ENCODE peak calls at places on chromosomes 3 and 15, in five cellular contexts. U is left ventricle myocardium inferior, P is esophagus squamous epithelium, H is neural progenitor cell, L is Panc1. E is an unnamed sample.

GRCh38 chr15:59843609-59844008 is 154.5 kb upstream of the BNIP2 start:
- DNase-seq in U (no peak), P (no peak), H (no peak), L (no peak), E (no peak)

GRCh38 chr3:186691676-186692075 is 25.5 kb upstream of the KNG1 start:
- DNase-seq in U (no peak), P (no peak), H (no peak), L (no peak), E (no peak)

GRCh38 chr3:71753716-71754609 is at the start of gene GPR27:
- DNase-seq in U (peak), P (no peak), H (peak), L (no peak), E (no peak)

GRCh38 chr3:105254154-105254553 is 112.6 kb upstream of the ALCAM start:
- DNase-seq in U (no peak), P (no peak), H (no peak), L (no peak), E (no peak)

GRCh38 chr15:65054333-65055200 is 9.4 kb downstream of the SLC51B start:
- DNase-seq in U (peak), P (no peak), H (peak), L (no peak), E (no peak)

GRCh38 chr15:65184305-65184943 is 718 bp downstream of the CLPX start:
- DNase-seq in U (peak), P (no peak), H (peak), L (no peak), E (peak)

GRCh38 chr3:73056365-73057150 is 4.9 kb upstream of the EBLN2 start:
- DNase-seq in U (no peak), P (no peak), H (peak), L (peak), E (no peak)

GRCh38 chr3:146680602-146681001 is 75.5 kb upstream of the PLSCR5 start:
- DNase-seq in U (no peak), P (no peak), H (no peak), L (no peak), E (no peak)

GRCh38 chr15:57732526-57733331 is 26.2 kb downstream of the POLR2M start:
- DNase-seq in U (peak), P (no peak), H (peak), L (peak), E (no peak)

GRCh38 chr3:65146149-65146548 is 458.3 kb upstream of the ADAMTS9 start:
- DNase-seq in U (no peak), P (no peak), H (peak), L (no peak), E (no peak)

GRCh38 chr3:15331606-15332404 is 581 bp downstream of the SH3BP5 start:
- DNase-seq in U (peak), P (no peak), H (peak), L (no peak), E (peak)

GRCh38 chr3:37506968-37507535 is 332.7 kb upstream of the LRRFIP2 start:
- DNase-seq in U (no peak), P (no peak), H (no peak), L (no peak), E (no peak)

GRCh38 chr15:40743921-40744809 is 10.9 kb downstream of the RMDN3 start:
- DNase-seq in U (no peak), P (no peak), H (no peak), L (no peak), E (no peak)

GRCh38 chr15:71659730-71660067 is 150.7 kb upstream of the NR2E3 start:
- DNase-seq in U (no peak), P (no peak), H (no peak), L (no peak), E (no peak)

GRCh38 chr3:40780801-40781406 is 256.1 kb downstream of the ZNF621 start:
- DNase-seq in U (peak), P (no peak), H (no peak), L (no peak), E (no peak)

GRCh38 chr3:188052229-188052965 is 101.6 kb upstream of the LPP start:
- DNase-seq in U (peak), P (no peak), H (peak), L (no peak), E (peak)

GRCh38 chr3:37703633-37704032 is 158.0 kb upstream of the CTDSPL start:
- DNase-seq in U (no peak), P (no peak), H (no peak), L (no peak), E (no peak)

GRCh38 chr3:12345584-12346494 is 57.0 kb downstream of the PPARG start:
- DNase-seq in U (no peak), P (no peak), H (no peak), L (no peak), E (no peak)

GRCh38 chr3:49869525-49870126 is at the start of gene CAMKV:
- DNase-seq in U (no peak), P (no peak), H (peak), L (no peak), E (no peak)

GRCh38 chr3:158330820-158331219 is 220.9 kb downstream of the RSRC1 start:
- DNase-seq in U (no peak), P (no peak), H (no peak), L (no peak), E (no peak)

GRCh38 chr15:69328739-69329138 is 30.0 kb downstream of the PAQR5 start:
- DNase-seq in U (no peak), P (no peak), H (no peak), L (no peak), E (no peak)

GRCh38 chr3:179071161-179071568 is 444 bp downstream of the ZMAT3 start:
- DNase-seq in U (no peak), P (no peak), H (no peak), L (no peak), E (no peak)

GRCh38 chr15:41796457-41796856 is 22.2 kb downstream of the MAPKBP1 start:
- DNase-seq in U (no peak), P (no peak), H (no peak), L (no peak), E (no peak)

GRCh38 chr3:134838599-134838998 is 43.5 kb downstream of the EPHB1 start:
- DNase-seq in U (no peak), P (no peak), H (no peak), L (no peak), E (no peak)

GRCh38 chr3:67529915-67530314 is 124.5 kb downstream of the SUCLG2 start:
- DNase-seq in U (no peak), P (no peak), H (no peak), L (no peak), E (no peak)

GRCh38 chr15:36917411-36918267 is 182.7 kb downstream of the MEIS2 start:
- DNase-seq in U (no peak), P (no peak), H (no peak), L (no peak), E (no peak)

GRCh38 chr15:48644827-48645557 is 517 bp downstream of the FBN1 start:
- DNase-seq in U (peak), P (no peak), H (peak), L (no peak), E (peak)

GRCh38 chr3:15367059-15367458 is 34.7 kb upstream of the SH3BP5 start:
- DNase-seq in U (no peak), P (no peak), H (no peak), L (no peak), E (no peak)

GRCh38 chr3:68467465-68467864 is 464.9 kb downstream of the TAFA4 start:
- DNase-seq in U (no peak), P (no peak), H (no peak), L (no peak), E (no peak)

GRCh38 chr3:72338942-72339749 is 509.1 kb downstream of the SHQ1 start:
- DNase-seq in U (peak), P (no peak), H (no peak), L (peak), E (peak)

GRCh38 chr15:48781002-48781401 is 29.9 kb downstream of the CEP152 start:
- DNase-seq in U (no peak), P (no peak), H (no peak), L (no peak), E (no peak)

GRCh38 chr3:157832588-157832987 is 273.6 kb downstream of the SHOX2 start:
- DNase-seq in U (no peak), P (no peak), H (no peak), L (no peak), E (no peak)

GRCh38 chr3:72274511-72275295 is 489.8 kb upstream of the PROK2 start:
- DNase-seq in U (peak), P (no peak), H (no peak), L (no peak), E (no peak)

GRCh38 chr3:190204200-190204599 is 83.5 kb upstream of the P3H2 start:
- DNase-seq in U (no peak), P (no peak), H (no peak), L (no peak), E (no peak)
- H3K4me3 ChIP-seq in U (no peak), P (no peak), H (no peak), L (no peak), E (no peak)

GRCh38 chr3:172241385-172241784 is 202.0 kb downstream of the FNDC3B start:
- DNase-seq in U (no peak), P (no peak), H (no peak), L (no peak), E (no peak)

GRCh38 chr3:172235698-172236097 is 196.3 kb downstream of the FNDC3B start:
- DNase-seq in U (no peak), P (no peak), H (no peak), L (no peak), E (no peak)

GRCh38 chr3:172239218-172239738 is 199.9 kb downstream of the FNDC3B start:
- DNase-seq in U (no peak), P (no peak), H (no peak), L (no peak), E (no peak)

GRCh38 chr3:172233474-172234277 is 194.3 kb downstream of the FNDC3B start:
- DNase-seq in U (no peak), P (no peak), H (no peak), L (no peak), E (no peak)

GRCh38 chr3:172237121-172237742 is 197.9 kb downstream of the FNDC3B start:
- DNase-seq in U (no peak), P (no peak), H (no peak), L (no peak), E (no peak)
- H3K27ac ChIP-seq in U (no peak), P (no peak), H (no peak), L (no peak), E (no peak)

GRCh38 chr3:119205209-119205608 is 31.8 kb downstream of the UPK1B start:
- DNase-seq in U (no peak), P (no peak), H (no peak), L (no peak), E (no peak)

GRCh38 chr3:119211193-119211592 is 29.5 kb downstream of the B4GALT4 start:
- DNase-seq in U (no peak), P (no peak), H (no peak), L (no peak), E (no peak)

GRCh38 chr3:119205685-119206084 is 32.3 kb downstream of the UPK1B start:
- DNase-seq in U (no peak), P (no peak), H (no peak), L (no peak), E (no peak)

GRCh38 chr3:119207512-119207875 is 33.2 kb downstream of the B4GALT4 start:
- DNase-seq in U (no peak), P (no peak), H (no peak), L (no peak), E (no peak)

DNA sequence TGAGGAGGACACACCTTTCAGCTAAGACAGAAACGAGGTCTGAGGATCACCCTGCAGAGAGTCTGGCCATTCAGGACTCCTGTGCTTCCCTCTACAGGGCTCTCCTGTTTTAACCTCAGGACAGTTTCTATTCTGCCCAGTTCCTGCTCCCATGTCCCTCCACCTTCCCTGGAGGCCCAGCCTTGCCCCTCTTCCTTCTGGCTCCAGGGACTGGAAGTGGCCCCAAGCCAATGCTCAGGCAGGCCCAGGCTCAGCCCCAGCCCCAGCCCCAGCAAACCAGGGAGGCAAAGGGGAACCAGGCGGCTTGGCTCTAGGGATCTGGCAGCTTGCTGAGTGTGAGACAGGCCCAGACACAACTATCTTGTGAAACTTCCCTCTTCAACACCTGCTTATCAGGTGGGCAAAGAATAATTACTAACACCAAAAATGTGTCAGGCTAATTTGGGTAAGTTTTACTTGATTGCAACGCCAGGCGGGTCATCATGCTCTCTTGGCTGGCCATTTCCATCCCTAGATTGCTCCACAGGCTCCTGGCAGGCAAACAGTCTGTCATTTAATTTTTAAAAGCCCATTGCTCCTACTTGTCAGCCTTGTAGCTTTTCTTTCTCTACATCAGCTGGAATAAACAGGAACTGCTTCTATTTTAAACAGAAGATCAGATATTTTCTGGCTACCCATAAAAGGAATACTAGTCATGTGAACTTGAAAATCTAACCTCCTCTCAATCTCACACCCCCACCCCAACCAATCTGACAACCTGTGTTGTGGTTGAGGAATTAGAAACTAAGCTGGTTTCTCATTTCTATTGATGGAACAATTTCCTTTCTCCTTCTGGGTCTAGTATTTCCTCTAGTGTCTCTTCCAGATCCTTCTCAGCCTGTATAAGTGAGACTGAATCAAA is 33.5 kb downstream of the UPK1B start:
- DNase-seq in U (no peak), P (no peak), H (peak), L (no peak), E (no peak)
- TF ChIP-seq CTCF in U (no peak), P (peak), H (no peak), L (peak), E (no peak)

DNA sequence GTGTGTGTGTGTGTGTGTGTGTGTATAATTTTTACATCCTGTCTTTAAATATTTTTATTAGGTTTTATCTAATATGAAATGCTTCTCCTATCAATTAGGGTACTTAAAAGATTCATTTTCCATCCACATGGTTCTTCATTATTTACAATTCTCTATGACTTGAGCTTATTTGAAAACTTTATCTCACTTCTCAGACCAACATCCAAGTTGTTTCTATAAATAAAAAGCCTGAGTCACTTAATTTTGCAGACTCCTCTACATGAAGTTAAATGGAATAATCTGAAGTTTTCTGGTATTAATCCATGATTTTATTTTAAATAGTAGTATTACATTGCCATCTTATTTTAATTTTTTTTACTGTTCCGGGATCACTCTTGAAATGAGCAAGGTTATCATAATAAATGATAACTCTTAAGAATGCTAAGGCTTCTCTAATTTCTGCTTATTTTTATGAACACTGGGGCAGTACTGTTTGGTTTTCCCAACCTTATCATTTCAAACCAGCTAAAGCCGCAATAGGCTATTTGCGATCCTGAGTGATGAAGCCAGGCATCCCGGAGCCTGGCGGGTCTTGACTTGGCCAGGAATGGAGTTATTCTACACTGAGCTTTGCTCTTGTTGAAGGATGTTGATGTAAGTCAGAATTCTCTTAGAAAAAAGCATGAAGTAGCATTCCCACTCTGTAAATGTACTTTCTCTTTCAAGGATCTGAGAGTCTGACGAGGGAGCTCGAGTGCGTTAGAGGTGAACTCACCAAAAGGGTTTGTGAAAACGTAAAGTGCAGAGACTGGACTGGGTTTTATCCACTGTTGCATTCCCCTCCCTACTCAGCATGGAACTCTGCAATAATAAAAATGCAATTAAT is 220.2 kb upstream of the LRTM1 start:
- DNase-seq in U (no peak), P (no peak), H (no peak), L (no peak), E (no peak)
- H3K4me3 ChIP-seq in U (peak), P (no peak), H (no peak), L (no peak), E (peak)

DNA sequence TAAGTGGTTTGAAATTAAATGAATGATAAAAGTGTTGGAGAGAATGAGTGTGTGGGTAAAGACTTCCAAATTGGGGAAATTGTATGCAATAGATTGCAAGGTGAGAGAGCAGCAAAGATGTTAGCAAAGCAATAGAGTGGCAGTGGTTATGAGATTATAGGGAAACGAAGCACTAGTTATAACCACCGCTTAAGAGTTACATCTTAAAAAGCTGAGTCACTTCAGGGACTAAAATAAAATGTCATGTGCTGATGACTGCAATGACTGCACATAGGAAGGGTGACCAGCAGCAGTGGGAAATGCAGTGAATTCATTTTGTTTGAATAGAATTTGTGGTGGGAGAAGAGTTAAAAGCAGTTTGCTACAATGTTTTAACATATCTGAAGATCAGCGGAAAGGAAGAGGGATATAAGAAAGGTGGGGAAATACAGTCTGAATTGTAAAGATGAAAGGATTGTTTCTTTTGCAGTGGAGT is 127.3 kb downstream of the RAP2B start:
- DNase-seq in U (no peak), P (no peak), H (no peak), L (no peak), E (no peak)
- H3K27ac ChIP-seq in U (peak), P (no peak), H (no peak), L (no peak), E (no peak)

GRCh38 chr3:42655980-42656679 is 2.6 kb downstream of the ZBTB47 start:
- DNase-seq in U (no peak), P (no peak), H (no peak), L (no peak), E (peak)

GRCh38 chr3:42653303-42653559 is 266 bp upstream of the ZBTB47 start:
- DNase-seq in U (no peak), P (no peak), H (no peak), L (no peak), E (no peak)

GRCh38 chr3:42653560-42654330 is at the start of gene ZBTB47:
- DNase-seq in U (peak), P (no peak), H (peak), L (no peak), E (peak)

GRCh38 chr3:42655331-42655888 is 1.9 kb downstream of the ZBTB47 start:
- DNase-seq in U (no peak), P (no peak), H (peak), L (no peak), E (peak)

DNA sequence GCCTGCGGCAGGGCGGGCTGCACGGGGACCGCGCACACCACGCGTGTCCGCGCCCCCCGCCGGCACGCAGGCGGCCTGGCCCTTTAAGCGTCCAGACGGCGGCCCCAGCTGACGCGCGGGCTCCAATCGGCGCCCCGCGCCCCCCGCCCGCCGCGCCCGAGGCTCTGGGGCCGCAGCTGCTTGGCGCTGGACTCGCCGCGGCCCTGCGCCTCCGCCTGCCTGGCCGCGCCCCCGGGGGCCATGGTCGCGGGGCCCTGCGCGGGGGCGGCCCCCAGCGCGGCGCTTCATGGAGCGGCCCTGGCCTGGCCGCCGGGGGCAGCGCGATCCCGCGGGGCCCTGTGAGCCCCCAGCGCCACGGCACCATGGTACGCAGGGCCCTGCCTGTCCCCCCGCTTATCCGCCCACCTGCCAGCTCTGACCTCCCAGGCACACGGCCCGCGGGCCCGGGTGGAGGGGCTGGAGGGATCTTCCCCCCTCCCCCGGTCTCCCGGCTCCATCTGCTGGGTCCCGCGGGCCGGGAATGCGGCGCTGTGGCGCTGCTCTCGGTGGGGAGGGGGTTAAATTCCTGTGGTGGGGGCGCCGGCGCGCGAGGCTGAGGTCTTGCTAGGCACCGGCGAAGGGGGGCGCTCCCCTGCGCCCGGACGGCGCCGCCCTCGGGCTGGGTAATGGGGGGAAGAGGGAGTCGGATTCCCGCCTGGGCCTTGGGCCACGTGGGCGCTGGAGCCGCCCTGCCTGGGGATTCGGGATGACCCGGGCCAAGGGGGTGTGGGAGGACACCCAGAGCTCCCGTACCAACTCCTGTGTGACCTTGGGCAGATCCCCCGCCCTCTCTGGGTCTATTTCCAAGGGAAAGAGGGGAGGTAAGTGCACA is 1.1 kb downstream of the ZBTB47 start:
- DNase-seq in U (peak), P (no peak), H (peak), L (no peak), E (peak)
- TF ChIP-seq CTCF in U (no peak), P (no peak), H (peak), L (peak), E (no peak)

E was measured in coronary artery.